ENCODE peak calls at places on chromosomes 2 and 18, in five cellular contexts. One of them, this sample, is unnamed.

GRCh38 chr2:77666251-77666980 is 144.2 kb upstream of the LRRTM4 start:
- DNase-seq in activated CD4-positive, CD25-positive, alpha-beta regulatory T cell treated with anti-CD3 and anti-CD28 coated beads, Interleukin-2, amount 50 U/mL, for 16 hours: no peak
- DNase-seq in iPS-NIHi11: no peak
- DNase-seq in SHP77: no peak
- DNase-seq in epithelial cell of prostate: no peak
- DNase-seq in this sample: no peak

GRCh38 chr2:172613035-172613434 is 57.1 kb downstream of the PDK1 start:
- DNase-seq in activated CD4-positive, CD25-positive, alpha-beta regulatory T cell treated with anti-CD3 and anti-CD28 coated beads, Interleukin-2, amount 50 U/mL, for 16 hours: no peak
- DNase-seq in iPS-NIHi11: peak
- DNase-seq in SHP77: no peak
- DNase-seq in epithelial cell of prostate: no peak
- DNase-seq in this sample: no peak

GRCh38 chr2:157312866-157313486 is 12.6 kb downstream of the ERMN start:
- DNase-seq in epithelial cell of prostate: no peak
- DNase-seq in SHP77: no peak
- DNase-seq in activated CD4-positive, CD25-positive, alpha-beta regulatory T cell treated with anti-CD3 and anti-CD28 coated beads, Interleukin-2, amount 50 U/mL, for 16 hours: no peak
- DNase-seq in iPS-NIHi11: no peak
- DNase-seq in this sample: no peak

GRCh38 chr2:76387294-76387693 is 676.6 kb upstream of the GCFC2 start:
- DNase-seq in iPS-NIHi11: no peak
- DNase-seq in SHP77: no peak
- DNase-seq in epithelial cell of prostate: no peak
- DNase-seq in activated CD4-positive, CD25-positive, alpha-beta regulatory T cell treated with anti-CD3 and anti-CD28 coated beads, Interleukin-2, amount 50 U/mL, for 16 hours: no peak
- DNase-seq in this sample: no peak

GRCh38 chr2:2229898-2230817 is 100.9 kb downstream of the MYT1L start:
- DNase-seq in epithelial cell of prostate: no peak
- DNase-seq in iPS-NIHi11: no peak
- DNase-seq in SHP77: no peak
- DNase-seq in activated CD4-positive, CD25-positive, alpha-beta regulatory T cell treated with anti-CD3 and anti-CD28 coated beads, Interleukin-2, amount 50 U/mL, for 16 hours: no peak
- DNase-seq in this sample: no peak

GRCh38 chr2:178819147-178819875 is 12.1 kb upstream of the TTN start:
- DNase-seq in iPS-NIHi11: no peak
- DNase-seq in epithelial cell of prostate: no peak
- DNase-seq in activated CD4-positive, CD25-positive, alpha-beta regulatory T cell treated with anti-CD3 and anti-CD28 coated beads, Interleukin-2, amount 50 U/mL, for 16 hours: no peak
- DNase-seq in SHP77: no peak
- DNase-seq in this sample: no peak

GRCh38 chr2:96839288-96839874 is 4.4 kb downstream of the ANKRD23 start:
- DNase-seq in SHP77: no peak
- DNase-seq in epithelial cell of prostate: no peak
- DNase-seq in iPS-NIHi11: no peak
- DNase-seq in activated CD4-positive, CD25-positive, alpha-beta regulatory T cell treated with anti-CD3 and anti-CD28 coated beads, Interleukin-2, amount 50 U/mL, for 16 hours: peak
- DNase-seq in this sample: peak

GRCh38 chr2:131521961-131522781 is 5.5 kb upstream of the CCDC74A start:
- DNase-seq in epithelial cell of prostate: no peak
- DNase-seq in activated CD4-positive, CD25-positive, alpha-beta regulatory T cell treated with anti-CD3 and anti-CD28 coated beads, Interleukin-2, amount 50 U/mL, for 16 hours: no peak
- DNase-seq in SHP77: no peak
- DNase-seq in iPS-NIHi11: no peak
- DNase-seq in this sample: no peak

GRCh38 chr2:177429688-177430325 is 37.2 kb downstream of the AGPS start:
- DNase-seq in SHP77: no peak
- DNase-seq in activated CD4-positive, CD25-positive, alpha-beta regulatory T cell treated with anti-CD3 and anti-CD28 coated beads, Interleukin-2, amount 50 U/mL, for 16 hours: no peak
- DNase-seq in epithelial cell of prostate: peak
- DNase-seq in iPS-NIHi11: no peak
- DNase-seq in this sample: no peak

GRCh38 chr2:60453301-60453700 is 100.2 kb downstream of the BCL11A start:
- DNase-seq in iPS-NIHi11: peak
- DNase-seq in epithelial cell of prostate: no peak
- DNase-seq in SHP77: no peak
- DNase-seq in activated CD4-positive, CD25-positive, alpha-beta regulatory T cell treated with anti-CD3 and anti-CD28 coated beads, Interleukin-2, amount 50 U/mL, for 16 hours: no peak
- DNase-seq in this sample: no peak

GRCh38 chr2:240643093-240643810 is 18.0 kb downstream of the GPR35 start:
- DNase-seq in iPS-NIHi11: no peak
- DNase-seq in epithelial cell of prostate: no peak
- DNase-seq in activated CD4-positive, CD25-positive, alpha-beta regulatory T cell treated with anti-CD3 and anti-CD28 coated beads, Interleukin-2, amount 50 U/mL, for 16 hours: no peak
- DNase-seq in SHP77: no peak
- DNase-seq in this sample: no peak

GRCh38 chr2:242010567-242011513 is 141.3 kb downstream of the RTP5 start:
- DNase-seq in SHP77: no peak
- DNase-seq in iPS-NIHi11: no peak
- DNase-seq in epithelial cell of prostate: no peak
- DNase-seq in activated CD4-positive, CD25-positive, alpha-beta regulatory T cell treated with anti-CD3 and anti-CD28 coated beads, Interleukin-2, amount 50 U/mL, for 16 hours: no peak
- DNase-seq in this sample: no peak

GRCh38 chr2:167856190-167856589 is 391.2 kb downstream of the STK39 start:
- DNase-seq in SHP77: no peak
- DNase-seq in epithelial cell of prostate: no peak
- DNase-seq in iPS-NIHi11: no peak
- DNase-seq in activated CD4-positive, CD25-positive, alpha-beta regulatory T cell treated with anti-CD3 and anti-CD28 coated beads, Interleukin-2, amount 50 U/mL, for 16 hours: no peak
- DNase-seq in this sample: no peak

GRCh38 chr2:193695367-193695766 is 1500.6 kb upstream of the TMEFF2 start:
- DNase-seq in iPS-NIHi11: peak
- DNase-seq in epithelial cell of prostate: no peak
- DNase-seq in SHP77: peak
- DNase-seq in activated CD4-positive, CD25-positive, alpha-beta regulatory T cell treated with anti-CD3 and anti-CD28 coated beads, Interleukin-2, amount 50 U/mL, for 16 hours: no peak
- DNase-seq in this sample: no peak

GRCh38 chr18:46264255-46264654 is 160.1 kb downstream of the HAUS1 start:
- DNase-seq in iPS-NIHi11: no peak
- DNase-seq in SHP77: no peak
- DNase-seq in activated CD4-positive, CD25-positive, alpha-beta regulatory T cell treated with anti-CD3 and anti-CD28 coated beads, Interleukin-2, amount 50 U/mL, for 16 hours: no peak
- DNase-seq in epithelial cell of prostate: no peak
- DNase-seq in this sample: no peak